ENCODE peak calls at places on chromosomes 11 and 22, in six cellular contexts. S is body of pancreas, T is gastrocnemius medialis, P is K562, H is A549, E is heart left ventricle. L is an unnamed sample.

GRCh38 chr11:134957540-134958335 is 545.7 kb upstream of the B3GAT1 start:
- ATAC-seq in S (no peak), T (no peak), P (no peak), H (no peak), E (no peak), L (no peak)

GRCh38 chr11:104073950-104074349 is 37.5 kb downstream of the DDI1 start:
- ATAC-seq in S (no peak), T (no peak), P (no peak), H (peak; percentile 54), E (peak; percentile 62), L (no peak)

GRCh38 chr11:27869701-27870100 is 169.4 kb upstream of the BDNF start:
- ATAC-seq in S (no peak), T (no peak), P (no peak), H (no peak), E (no peak), L (no peak)

GRCh38 chr11:109972181-109972715 is 120.9 kb upstream of the ZC3H12C start:
- ATAC-seq in S (no peak), T (peak; percentile 89), P (no peak), H (no peak), E (peak; percentile 76), L (no peak)

GRCh38 chr22:41094036-41094435 is 1.6 kb downstream of the EP300 start:
- ATAC-seq in S (no peak), T (no peak), P (peak; percentile 37), H (no peak), E (no peak), L (no peak)

GRCh38 chr11:14637868-14638409 is 5.7 kb upstream of the PDE3B start:
- ATAC-seq in S (no peak), T (no peak), P (no peak), H (no peak), E (no peak), L (no peak)

GRCh38 chr11:57476883-57477506 is 16.7 kb downstream of the RTN4RL2 start:
- ATAC-seq in S (peak; percentile 63), T (peak; percentile 83), P (peak; percentile 40), H (peak; percentile 48), E (peak; percentile 89), L (peak; percentile 64)

GRCh38 chr11:128448487-128448886 is 138.9 kb downstream of the ETS1 start:
- ATAC-seq in S (peak; percentile 95), T (no peak), P (no peak), H (peak; percentile 96), E (no peak), L (no peak)

GRCh38 chr11:3626250-3626960 is 15.4 kb downstream of the ART5 start:
- ATAC-seq in S (no peak), T (no peak), P (peak; percentile 92), H (no peak), E (peak; percentile 67), L (no peak)

GRCh38 chr11:117438371-117439000 is 110.8 kb downstream of the CEP164 start:
- ATAC-seq in S (no peak), T (no peak), P (peak; percentile 51), H (no peak), E (no peak), L (no peak)

GRCh38 chr22:30876925-30877553 is 91.5 kb downstream of the MORC2 start:
- ATAC-seq in S (no peak), T (no peak), P (no peak), H (no peak), E (peak; percentile 35), L (no peak)

GRCh38 chr11:126202646-126203359 is 8.6 kb downstream of the RPUSD4 start:
- ATAC-seq in S (peak; percentile 42), T (peak; percentile 40), P (no peak), H (no peak), E (peak; percentile 83), L (no peak)

GRCh38 chr11:48079602-48080001 is 99.2 kb downstream of the PTPRJ start:
- ATAC-seq in S (no peak), T (no peak), P (no peak), H (no peak), E (no peak), L (no peak)

GRCh38 chr11:12229450-12230229 is 119.2 kb downstream of the MICAL2 start:
- ATAC-seq in S (no peak), T (no peak), P (no peak), H (peak; percentile 48), E (no peak), L (no peak)

GRCh38 chr11:16923987-16924386 is 90.2 kb downstream of the PLEKHA7 start:
- ATAC-seq in S (peak; percentile 9), T (no peak), P (peak; percentile 44), H (no peak), E (peak; percentile 9), L (no peak)

GRCh38 chr22:22882033-22882717 is 5.4 kb upstream of the IGLL5 start:
- ATAC-seq in S (no peak), T (no peak), P (peak; percentile 43), H (no peak), E (peak; percentile 20), L (no peak)

GRCh38 chr22:43462701-43463100 is 50.9 kb downstream of the MPPED1 start:
- ATAC-seq in S (no peak), T (no peak), P (no peak), H (no peak), E (no peak), L (no peak)

GRCh38 chr11:69463181-69463891 is 18.1 kb upstream of the LINC01488 start:
- ATAC-seq in S (peak; percentile 8), T (no peak), P (peak; percentile 29), H (no peak), E (peak; percentile 55), L (peak; percentile 71)

GRCh38 chr22:50398698-50399648 is 55.8 kb downstream of the PPP6R2 start:
- ATAC-seq in S (peak; percentile 68), T (peak; percentile 76), P (no peak), H (peak; percentile 11), E (no peak), L (no peak)

GRCh38 chr11:129458278-129458677 is 82.6 kb downstream of the BARX2 start:
- ATAC-seq in S (no peak), T (no peak), P (no peak), H (no peak), E (no peak), L (no peak)

GRCh38 chr22:45671051-45671782 is 417 bp upstream of the ATXN10 start:
- ATAC-seq in S (no peak), T (peak; percentile 3), P (no peak), H (no peak), E (no peak), L (peak; percentile 20)

GRCh38 chr22:31951201-31952093 is 7.1 kb downstream of the YWHAH start:
- ATAC-seq in S (no peak), T (no peak), P (peak; percentile 10), H (no peak), E (peak; percentile 23), L (no peak)

GRCh38 chr11:128339721-128340271 is 247.6 kb downstream of the ETS1 start:
- ATAC-seq in S (no peak), T (no peak), P (no peak), H (no peak), E (no peak), L (no peak)

GRCh38 chr11:15965562-15966250 is 390.6 kb downstream of the SOX6 start:
- ATAC-seq in S (peak; percentile 51), T (no peak), P (no peak), H (no peak), E (no peak), L (no peak)

GRCh38 chr11:46149342-46149741 is 28.1 kb upstream of the PHF21A start:
- ATAC-seq in S (no peak), T (no peak), P (peak; percentile 61), H (peak; percentile 54), E (no peak), L (no peak)

GRCh38 chr11:35348898-35349687 is 70.3 kb downstream of the SLC1A2 start:
- ATAC-seq in S (no peak), T (no peak), P (no peak), H (no peak), E (no peak), L (no peak)

GRCh38 chr11:3159296-3160190 is 5.6 kb downstream of the OSBPL5 start:
- ATAC-seq in S (no peak), T (peak; percentile 55), P (no peak), H (no peak), E (peak; percentile 43), L (peak; percentile 26)

GRCh38 chr11:126608626-126609010 is 253.1 kb downstream of the ST3GAL4 start:
- ATAC-seq in S (no peak), T (no peak), P (no peak), H (no peak), E (no peak), L (no peak)

GRCh38 chr11:60918251-60918940 is 4.4 kb downstream of the TMEM109 start:
- ATAC-seq in S (no peak), T (no peak), P (peak; percentile 18), H (no peak), E (no peak), L (no peak)

GRCh38 chr11:102306817-102307814 is 10.2 kb upstream of the BIRC3 start:
- ATAC-seq in S (no peak), T (no peak), P (no peak), H (peak; percentile 36), E (no peak), L (no peak)

GRCh38 chr11:46554205-46555162 is 39.3 kb downstream of the AMBRA1 start:
- ATAC-seq in S (peak; percentile 92), T (peak; percentile 97), P (peak; percentile 25), H (peak; percentile 90), E (peak; percentile 79), L (peak; percentile 91)

GRCh38 chr11:10493041-10493663 is 38.1 kb downstream of the AMPD3 start:
- ATAC-seq in S (no peak), T (no peak), P (no peak), H (no peak), E (no peak), L (no peak)

GRCh38 chr11:10490398-10491232 is 35.6 kb downstream of the AMPD3 start:
- ATAC-seq in S (peak; percentile 78), T (peak; percentile 95), P (peak; percentile 98), H (peak; percentile 92), E (peak; percentile 88), L (peak; percentile 96)

GRCh38 chr11:10490032-10490397 is 35.0 kb downstream of the AMPD3 start:
- ATAC-seq in S (no peak), T (peak; percentile 41), P (peak; percentile 34), H (no peak), E (no peak), L (no peak)

GRCh38 chr11:10489444-10489785 is 34.4 kb downstream of the AMPD3 start:
- ATAC-seq in S (no peak), T (no peak), P (no peak), H (no peak), E (no peak), L (no peak)

GRCh38 chr11:10492084-10492483 is 37.0 kb downstream of the AMPD3 start:
- ATAC-seq in S (no peak), T (no peak), P (no peak), H (no peak), E (no peak), L (no peak)
- TF ChIP-seq POLR2A in S (no peak), T (no peak), P (no peak), H (no peak), E (no peak), L (no peak)

GRCh38 chr11:64855596-64856304 is 11.3 kb upstream of the CDC42BPG start:
- ATAC-seq in S (no peak), T (no peak), P (no peak), H (peak; percentile 1), E (no peak), L (no peak)
- TF ChIP-seq POLR2A in S (no peak), T (no peak), P (no peak), H (no peak), E (no peak), L (no peak)

GRCh38 chr22:44625981-44626687 is 75.9 kb upstream of the PRR5 start:
- ATAC-seq in S (peak; percentile 74), T (peak; percentile 82), P (peak; percentile 88), H (peak; percentile 65), E (peak; percentile 70), L (peak; percentile 66)
- TF ChIP-seq POLR2A in S (no peak), T (no peak), P (no peak), H (no peak), E (no peak), L (no peak)

GRCh38 chr11:64233913-64234839 is at the start of gene VEGFB:
- ATAC-seq in S (peak; percentile 47), T (peak; percentile 46), P (peak; percentile 67), H (peak; percentile 46), E (peak; percentile 62), L (peak; percentile 83)
- TF ChIP-seq POLR2A in S (no peak), T (peak; percentile 40), P (peak; percentile 47), H (no peak), E (peak; percentile 51), L (peak; percentile 43)

L was measured in gastroesophageal sphincter.